ENCODE peak calls at places on chromosomes 5 and 9, in four cellular contexts. S is HepG2, H is astrocyte, I is upper lobe of right lung. Y is an unnamed sample. For H3K4me1, the result is how much of the 10 kb centered on the place peaks cover.

GRCh38 chr5:9714187-9714586 is 84.0 kb upstream of the TAS2R1 start:
- DNase-seq in S (no peak), H (no peak), I (no peak), Y (no peak)

GRCh38 chr9:128215491-128216404 is 12.6 kb downstream of the DNM1 start:
- DNase-seq in S (peak), H (peak), I (peak), Y (peak)

GRCh38 chr9:137028281-137029057 is 432 bp upstream of the ABCA2 start:
- DNase-seq in S (no peak), H (no peak), I (peak), Y (peak)

GRCh38 chr9:87198716-87199115 is 251.4 kb upstream of the GAS1 start:
- DNase-seq in S (no peak), H (peak), I (no peak), Y (peak)

GRCh38 chr5:40600383-40600782 is 79.3 kb upstream of the PTGER4 start:
- DNase-seq in S (no peak), H (no peak), I (no peak), Y (no peak)

GRCh38 chr5:96509313-96509712 is 76.3 kb upstream of the PCSK1 start:
- DNase-seq in S (no peak), H (peak), I (no peak), Y (no peak)

GRCh38 chr9:4020038-4020746 is 279.7 kb downstream of the GLIS3 start:
- DNase-seq in S (no peak), H (peak), I (no peak), Y (peak)

GRCh38 chr5:92544567-92544966 is 1036.5 kb downstream of the NR2F1-AS1 start:
- DNase-seq in S (no peak), H (peak), I (no peak), Y (peak)

GRCh38 chr5:91556-92263 is at the start of gene PLEKHG4B:
- DNase-seq in S (no peak), H (peak), I (no peak), Y (peak)

GRCh38 chr5:31867219-31867618 is 228.3 kb downstream of the PDZD2 start:
- DNase-seq in S (no peak), H (no peak), I (no peak), Y (no peak)

GRCh38 chr9:130692365-130692764 is 1.2 kb upstream of the EXOSC2 start:
- DNase-seq in S (no peak), H (no peak), I (no peak), Y (no peak)

GRCh38 chr5:99019254-99019653 is 90.4 kb upstream of the CHD1 start:
- DNase-seq in S (no peak), H (peak), I (no peak), Y (no peak)

GRCh38 chr5:10674582-10674981 is 86.5 kb downstream of the DAP start:
- DNase-seq in S (no peak), H (no peak), I (no peak), Y (no peak)

GRCh38 chr5:103444333-103445038 is 118.1 kb downstream of the NUDT12 start:
- DNase-seq in S (no peak), H (no peak), I (no peak), Y (no peak)

GRCh38 chr5:24142346-24142745 is 502.4 kb downstream of the CDH10 start:
- DNase-seq in S (no peak), H (no peak), I (no peak), Y (no peak)

GRCh38 chr5:79512692-79513518 is 1.0 kb downstream of the HOMER1 start:
- DNase-seq in S (no peak), H (no peak), I (no peak), Y (peak)

GRCh38 chr9:126395439-126396212 is 69.0 kb downstream of the MVB12B start:
- DNase-seq in S (no peak), H (peak), I (no peak), Y (peak)

GRCh38 chr5:57834829-57835554 is 352.4 kb upstream of the ACTBL2 start:
- DNase-seq in S (peak), H (peak), I (no peak), Y (peak)

GRCh38 chr9:126361810-126362238 is 35.2 kb downstream of the MVB12B start:
- DNase-seq in S (no peak), H (no peak), I (no peak), Y (peak)

GRCh38 chr5:171207256-171207866 is 101.7 kb upstream of the TLX3 start:
- DNase-seq in S (peak), H (peak), I (no peak), Y (peak)

GRCh38 chr5:142924135-142924883 is 154.1 kb downstream of the ARHGAP26 start:
- DNase-seq in S (no peak), H (peak), I (no peak), Y (peak)

GRCh38 chr5:157267766-157268480 is 2.0 kb downstream of the CYFIP2 start:
- DNase-seq in S (no peak), H (no peak), I (no peak), Y (no peak)

GRCh38 chr5:138372653-138373052 is 20.2 kb downstream of the KDM3B start:
- DNase-seq in S (no peak), H (no peak), I (no peak), Y (no peak)

GRCh38 chr5:74594172-74595040 is 46.1 kb downstream of the ENC1 start:
- DNase-seq in S (no peak), H (peak), I (no peak), Y (peak)

GRCh38 chr9:99516657-99517049 is 294.6 kb downstream of the SEC61B start:
- DNase-seq in S (no peak), H (no peak), I (no peak), Y (no peak)

GRCh38 chr9:135803441-135803840 is 101.5 kb downstream of the KCNT1 start:
- DNase-seq in S (no peak), H (no peak), I (no peak), Y (no peak)

GRCh38 chr9:115593587-115594091 is 475.7 kb upstream of the TNC start:
- DNase-seq in S (peak), H (no peak), I (no peak), Y (peak)

GRCh38 chr9:115594551-115594950 is 476.6 kb upstream of the TNC start:
- DNase-seq in S (no peak), H (no peak), I (no peak), Y (peak)

GRCh38 chr9:115596743-115597080 is 478.8 kb upstream of the TNC start:
- DNase-seq in S (no peak), H (peak), I (no peak), Y (peak)

GRCh38 chr9:115595951-115596742 is 478.2 kb upstream of the TNC start:
- DNase-seq in S (no peak), H (peak), I (no peak), Y (peak)

GRCh38 chr9:115597330-115597729 is 479.4 kb upstream of the TNC start:
- DNase-seq in S (no peak), H (no peak), I (no peak), Y (peak)
- H3K4me3 ChIP-seq in S (no peak), H (peak), I (no peak), Y (peak)

GRCh38 chr9:5514608-5515260 is 4.4 kb downstream of the PDCD1LG2 start:
- DNase-seq in S (no peak), H (peak), I (no peak), Y (no peak)
- H3K4me1 ChIP-seq in S (under half), H (half or more), I (under half), Y (under half)

DNA sequence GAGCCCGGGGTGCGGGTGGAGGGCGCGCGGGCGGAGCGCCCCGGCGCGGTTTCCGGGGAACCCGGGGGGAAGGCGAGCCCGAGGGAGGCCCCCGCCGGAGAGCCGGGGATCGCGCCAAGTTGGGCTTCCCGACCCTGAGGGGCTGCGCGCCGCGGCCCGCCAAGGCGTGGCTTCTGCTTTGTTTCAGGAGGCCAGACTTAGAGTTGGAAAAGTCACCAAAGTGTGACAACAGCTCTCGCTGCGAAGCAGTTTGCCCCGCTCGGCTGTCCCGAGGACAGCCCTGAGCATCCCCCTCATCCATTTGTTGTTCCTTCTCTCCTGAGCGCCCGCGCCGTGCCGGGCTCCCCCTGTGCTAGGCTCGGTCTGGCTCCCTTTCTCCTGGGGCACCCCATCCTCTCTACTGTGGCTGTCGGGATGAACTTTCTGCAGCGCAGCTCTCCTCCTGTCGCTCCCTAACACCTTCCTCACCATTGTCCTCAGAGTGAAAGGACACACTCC is 410 bp downstream of the GLIPR2 start:
- DNase-seq in S (no peak), H (no peak), I (no peak), Y (peak)
- H3K4me3 ChIP-seq in S (peak), H (peak), I (peak), Y (peak)

DNA sequence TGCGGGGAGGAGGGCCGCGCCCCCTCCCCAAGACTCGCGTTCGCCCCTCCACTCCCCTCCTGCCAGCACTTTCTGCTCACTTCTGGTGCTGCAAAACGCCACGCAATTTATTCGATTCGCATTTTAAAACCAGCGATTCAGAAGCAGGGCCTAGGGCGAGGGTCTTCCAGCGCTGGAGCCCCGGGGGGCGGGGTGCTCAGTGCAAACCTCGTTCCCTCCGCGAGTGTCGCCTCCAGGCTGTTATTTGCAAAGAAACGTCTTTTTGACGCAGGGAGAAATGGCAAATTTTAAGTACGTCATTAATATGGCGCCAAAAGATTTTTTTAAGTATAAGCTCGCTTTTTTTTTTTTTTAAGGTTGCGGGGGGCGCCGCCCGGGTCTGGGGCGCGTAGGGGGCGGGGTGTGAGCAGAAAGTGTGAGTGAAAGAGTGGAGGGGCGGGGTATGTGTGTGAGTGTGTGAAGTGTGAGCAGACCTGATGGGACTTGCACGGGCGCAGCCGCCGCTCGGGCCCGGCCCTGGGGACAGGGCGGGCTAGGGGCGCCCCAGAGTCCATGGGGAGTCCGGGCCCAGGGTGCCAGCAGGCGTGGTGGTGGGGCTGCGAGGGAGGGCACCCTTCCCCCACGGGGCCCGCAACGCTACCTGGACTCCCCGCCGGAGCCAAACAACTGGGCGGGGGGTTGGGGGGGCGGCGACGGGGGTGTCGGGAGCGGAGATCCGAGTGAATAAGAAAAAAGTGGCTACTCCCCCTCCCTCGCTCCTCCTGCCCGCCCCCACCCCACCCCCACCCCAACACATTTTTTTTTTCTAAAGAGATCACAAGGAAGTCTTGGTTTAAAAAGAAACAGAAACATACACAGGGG is at the start of gene JADE2:
- DNase-seq in S (peak), H (peak), I (peak), Y (peak)
- H3K4me1 ChIP-seq in S (under half), H (under half), I (under half), Y (under half)

DNA sequence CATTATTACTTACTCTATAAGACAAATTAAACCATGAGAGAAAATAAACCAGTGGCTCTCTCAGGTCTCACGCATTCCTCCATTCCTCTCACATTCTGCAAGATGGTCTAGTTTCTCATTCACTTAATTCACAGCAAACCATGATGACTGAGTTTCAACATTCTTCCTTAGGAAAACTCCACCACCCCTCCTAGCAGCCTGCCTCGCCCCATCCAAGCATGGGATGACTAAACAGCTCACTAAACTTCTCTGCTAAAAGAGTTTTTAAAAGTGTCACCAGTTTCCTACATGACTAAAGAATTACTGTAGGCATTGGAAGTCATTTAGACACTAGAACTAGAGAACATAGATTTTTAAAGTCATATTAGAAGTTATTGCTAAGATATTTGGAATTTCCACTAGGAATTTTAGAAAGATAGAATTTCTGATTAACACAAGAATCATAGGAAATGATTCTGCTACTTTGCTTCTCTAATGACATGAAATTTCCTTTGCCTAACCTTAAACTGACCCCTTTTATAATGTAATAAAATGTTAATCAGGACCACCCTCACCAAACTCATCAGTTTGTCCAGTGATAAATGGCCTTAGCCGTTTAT is 5.5 kb upstream of the ESM1 start:
- DNase-seq in S (no peak), H (peak), I (no peak), Y (peak)
- H3K4me3 ChIP-seq in S (no peak), H (no peak), I (no peak), Y (no peak)

DNA sequence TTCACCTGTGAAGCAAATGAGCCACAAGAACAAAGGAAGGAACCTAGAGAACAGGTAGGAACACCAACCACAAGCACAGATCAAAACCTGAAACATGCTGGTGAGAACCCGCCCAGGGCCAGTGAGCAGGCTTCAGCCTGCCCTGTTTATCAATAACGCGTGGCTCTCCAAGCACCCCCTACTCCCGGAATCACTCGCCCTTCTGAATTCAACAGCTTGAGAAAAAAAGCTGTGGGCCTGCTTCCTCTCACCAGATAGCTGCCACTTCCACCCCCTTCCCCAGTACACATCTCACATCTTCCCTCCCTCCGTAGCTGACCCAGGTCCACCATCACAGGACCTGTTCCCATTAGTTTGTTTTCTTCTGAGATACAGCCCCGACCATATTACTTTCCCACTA is 30.4 kb downstream of the B4GALT1 start:
- DNase-seq in S (no peak), H (no peak), I (no peak), Y (no peak)
- H3K4me1 ChIP-seq in S (under half), H (under half), I (half or more), Y (under half)

DNA sequence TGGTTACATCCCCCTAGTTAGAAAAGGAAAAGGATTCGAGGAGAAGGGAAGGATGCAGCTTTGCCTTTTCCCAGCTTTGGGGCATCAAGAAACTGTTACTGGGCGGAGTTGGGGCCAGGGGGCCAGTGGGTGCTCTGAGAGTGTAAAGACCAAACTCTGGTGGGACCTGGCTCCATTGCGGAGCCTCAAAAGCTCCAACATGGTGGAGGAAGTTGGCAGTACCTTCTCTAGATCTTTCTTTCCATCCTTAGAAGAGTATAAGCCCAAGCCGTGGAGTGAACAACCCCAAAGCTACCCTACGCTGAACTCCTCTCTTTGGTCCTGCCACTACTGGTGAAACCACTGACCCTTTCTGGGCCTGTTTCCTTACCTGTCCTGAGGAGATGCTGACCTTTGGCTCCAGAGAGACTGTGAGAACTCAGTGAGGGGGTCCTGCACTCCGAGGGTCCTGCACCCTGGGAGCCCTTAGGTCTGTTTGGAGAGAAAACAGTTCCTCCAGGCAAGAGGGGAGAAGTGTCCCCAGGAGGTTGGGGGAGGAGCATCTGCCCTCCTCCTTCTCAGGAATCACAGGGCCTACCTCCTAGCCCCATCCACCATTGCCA is 1.1 kb upstream of the BARX1 start:
- DNase-seq in S (no peak), H (no peak), I (no peak), Y (no peak)
- H3K4me3 ChIP-seq in S (no peak), H (no peak), I (no peak), Y (no peak)

DNA sequence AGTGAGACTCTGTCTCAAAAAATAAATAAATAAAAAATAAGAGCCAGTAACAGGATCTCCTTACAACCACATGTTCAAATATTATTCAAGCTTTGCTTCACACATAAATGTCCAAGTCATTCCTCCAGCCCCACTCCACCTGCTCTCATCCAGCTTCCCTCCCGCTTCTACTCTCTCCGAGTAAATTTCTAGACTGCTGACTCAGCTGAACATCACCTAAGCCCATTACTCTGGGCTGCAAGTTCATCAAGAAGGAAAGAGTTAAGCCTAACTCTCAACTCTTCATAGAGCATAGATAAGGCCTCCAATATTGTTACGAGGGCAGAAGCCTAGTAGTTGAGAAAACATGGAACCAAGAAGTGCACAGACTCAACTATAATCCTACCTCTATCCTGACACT is 300.2 kb downstream of the FBXL17 start:
- DNase-seq in S (no peak), H (no peak), I (no peak), Y (no peak)
- H3K4me1 ChIP-seq in S (under half), H (under half), I (under half), Y (under half)

GRCh38 chr9:37290881-37291485 is 131.5 kb upstream of the GRHPR start:
- DNase-seq in S (no peak), H (peak), I (no peak), Y (peak)
- H3K4me3 ChIP-seq in S (no peak), H (peak), I (no peak), Y (peak)